ENCODE peak calls at places on chromosomes 5 and 9, in seven cellular contexts. A, L, N, W, I, D and U are unnamed samples.

GRCh38 chr5:13566903-13567339 is 377.6 kb downstream of the DNAH5 start:
- DNase-seq in A (no peak), L (no peak), N (peak), W (no peak), I (peak), D (peak), U (no peak)

GRCh38 chr5:149152317-149152746 is 11.0 kb downstream of the ABLIM3 start:
- DNase-seq in A (no peak), L (peak), N (no peak), W (no peak), I (no peak), D (no peak), U (no peak)

GRCh38 chr5:35651002-35651756 is 33.5 kb downstream of the SPEF2 start:
- DNase-seq in A (peak), L (peak), N (no peak), W (no peak), I (no peak), D (no peak), U (no peak)

GRCh38 chr9:90600029-90600428 is 42.6 kb downstream of the DIRAS2 start:
- DNase-seq in A (no peak), L (no peak), N (no peak), W (no peak), I (no peak), D (no peak), U (no peak)

GRCh38 chr5:73357576-73357975 is 91.0 kb downstream of the FOXD1 start:
- DNase-seq in A (no peak), L (no peak), N (no peak), W (no peak), I (no peak), D (no peak), U (no peak)

GRCh38 chr9:77933976-77934375 is 97.6 kb downstream of the GNAQ start:
- DNase-seq in A (no peak), L (no peak), N (no peak), W (no peak), I (no peak), D (no peak), U (no peak)

GRCh38 chr9:127580879-127581278 is 31.2 kb upstream of the STXBP1 start:
- DNase-seq in A (no peak), L (no peak), N (no peak), W (no peak), I (no peak), D (no peak), U (no peak)

GRCh38 chr5:115583474-115583873 is 18.8 kb downstream of the TICAM2 start:
- DNase-seq in A (no peak), L (no peak), N (peak), W (no peak), I (peak), D (peak), U (no peak)

GRCh38 chr9:110257097-110257955 is 1.0 kb upstream of the TXN start:
- DNase-seq in A (no peak), L (peak), N (no peak), W (peak), I (no peak), D (no peak), U (no peak)

GRCh38 chr9:108397286-108397685 is 458.5 kb downstream of the ACTL7B start:
- DNase-seq in A (no peak), L (no peak), N (no peak), W (no peak), I (no peak), D (no peak), U (no peak)

GRCh38 chr5:57538341-57538955 is 55.8 kb upstream of the ACTBL2 start:
- DNase-seq in A (no peak), L (no peak), N (peak), W (no peak), I (peak), D (peak), U (no peak)

GRCh38 chr9:89923961-89924504 is 319.2 kb downstream of the GADD45G start:
- DNase-seq in A (no peak), L (peak), N (no peak), W (no peak), I (no peak), D (no peak), U (no peak)

GRCh38 chr5:76700571-76700970 is 15.4 kb upstream of the F2R start:
- DNase-seq in A (no peak), L (no peak), N (no peak), W (no peak), I (no peak), D (no peak), U (no peak)

GRCh38 chr5:153623906-153624765 is 133.7 kb downstream of the GRIA1 start:
- DNase-seq in A (no peak), L (no peak), N (no peak), W (no peak), I (no peak), D (peak), U (no peak)

GRCh38 chr9:22147818-22148573 is 138.9 kb upstream of the CDKN2B start:
- DNase-seq in A (no peak), L (no peak), N (no peak), W (no peak), I (no peak), D (no peak), U (no peak)

GRCh38 chr5:175688352-175689146 is 30.7 kb downstream of the HRH2 start:
- DNase-seq in A (no peak), L (no peak), N (no peak), W (no peak), I (no peak), D (no peak), U (no peak)

GRCh38 chr9:128575469-128575868 is 23.1 kb downstream of the SPTAN1 start:
- DNase-seq in A (no peak), L (no peak), N (no peak), W (no peak), I (no peak), D (no peak), U (no peak)

GRCh38 chr9:80076105-80076504 is 504.3 kb downstream of the TLE4 start:
- DNase-seq in A (no peak), L (no peak), N (no peak), W (no peak), I (no peak), D (no peak), U (no peak)

GRCh38 chr5:94463739-94464138 is 154.7 kb downstream of the KIAA0825 start:
- DNase-seq in A (no peak), L (no peak), N (peak), W (no peak), I (peak), D (peak), U (no peak)

GRCh38 chr9:79390077-79390673 is 181.6 kb upstream of the TLE4 start:
- DNase-seq in A (no peak), L (no peak), N (peak), W (no peak), I (peak), D (no peak), U (no peak)

GRCh38 chr5:158544388-158545339 is 555.1 kb downstream of the EBF1 start:
- DNase-seq in A (no peak), L (no peak), N (no peak), W (no peak), I (no peak), D (no peak), U (no peak)

GRCh38 chr9:10055886-10056395 is 556.9 kb downstream of the PTPRD start:
- DNase-seq in A (no peak), L (no peak), N (no peak), W (no peak), I (no peak), D (no peak), U (no peak)

GRCh38 chr5:3118321-3118720 is 366.8 kb upstream of the IRX2 start:
- DNase-seq in A (no peak), L (no peak), N (no peak), W (no peak), I (no peak), D (no peak), U (no peak)

GRCh38 chr5:172505840-172506638 is 51.7 kb upstream of the SH3PXD2B start:
- DNase-seq in A (no peak), L (peak), N (no peak), W (no peak), I (no peak), D (no peak), U (no peak)

GRCh38 chr9:135608294-135608998 is 30.9 kb downstream of the GLT6D1 start:
- DNase-seq in A (no peak), L (no peak), N (no peak), W (no peak), I (no peak), D (no peak), U (no peak)

GRCh38 chr5:18992264-18992663 is 995.7 kb downstream of the CDH18 start:
- DNase-seq in A (no peak), L (no peak), N (no peak), W (no peak), I (no peak), D (no peak), U (no peak)

GRCh38 chr9:134351777-134352176 is 25.5 kb downstream of the RXRA start:
- DNase-seq in A (no peak), L (no peak), N (no peak), W (no peak), I (no peak), D (no peak), U (no peak)